ENCODE peak calls at places on chromosome 19, in four cellular contexts. G is GM12878, O is HepG2, S is H1. B is an unnamed sample.

GRCh38 chr19:34082289-34083077 is 89.8 kb upstream of the LSM14A start:
- DNase-seq in G (no peak), O (no peak), S (no peak), B (no peak)

GRCh38 chr19:4130635-4131438 is 6.9 kb upstream of the MAP2K2 start:
- DNase-seq in S (no peak), O (peak), G (no peak), B (peak)

GRCh38 chr19:8519388-8519787 is 5.4 kb upstream of the ZNF414 start:
- DNase-seq in G (no peak), S (no peak), O (no peak), B (no peak)

GRCh38 chr19:3055741-3056453 is 6.4 kb downstream of the TLE5 start:
- DNase-seq in O (no peak), G (no peak), S (peak), B (peak)

GRCh38 chr19:49231389-49231788 is 73.8 kb downstream of the TRPM4 start:
- DNase-seq in G (peak), S (no peak), O (no peak), B (no peak)

GRCh38 chr19:8500158-8500557 is 2.3 kb downstream of the PRAM1 start:
- DNase-seq in G (no peak), O (no peak), S (no peak), B (no peak)

GRCh38 chr19:48190288-48191284 is 20.1 kb downstream of the ZSWIM9 start:
- DNase-seq in G (no peak), S (peak), O (peak), B (peak)

GRCh38 chr19:5128251-5128931 is 159.5 kb downstream of the KDM4B start:
- DNase-seq in O (no peak), G (no peak), S (no peak), B (peak)

GRCh38 chr19:33403221-33403972 is 29.9 kb downstream of the CEBPG start:
- DNase-seq in G (no peak), O (peak), S (no peak), B (peak)

GRCh38 chr19:2552859-2553258 is 76.9 kb downstream of the GADD45B start:
- DNase-seq in G (peak), O (no peak), S (no peak), B (no peak)

GRCh38 chr19:33249740-33250366 is 24.2 kb upstream of the SLC7A10 start:
- DNase-seq in O (no peak), G (no peak), S (no peak), B (no peak)

GRCh38 chr19:45779231-45780145 is 2.8 kb downstream of the DMPK start:
- DNase-seq in S (peak), G (peak), O (peak), B (peak)

GRCh38 chr19:1979017-1979416 is 36.5 kb downstream of the BTBD2 start:
- DNase-seq in O (no peak), G (no peak), S (no peak), B (no peak)

DNA sequence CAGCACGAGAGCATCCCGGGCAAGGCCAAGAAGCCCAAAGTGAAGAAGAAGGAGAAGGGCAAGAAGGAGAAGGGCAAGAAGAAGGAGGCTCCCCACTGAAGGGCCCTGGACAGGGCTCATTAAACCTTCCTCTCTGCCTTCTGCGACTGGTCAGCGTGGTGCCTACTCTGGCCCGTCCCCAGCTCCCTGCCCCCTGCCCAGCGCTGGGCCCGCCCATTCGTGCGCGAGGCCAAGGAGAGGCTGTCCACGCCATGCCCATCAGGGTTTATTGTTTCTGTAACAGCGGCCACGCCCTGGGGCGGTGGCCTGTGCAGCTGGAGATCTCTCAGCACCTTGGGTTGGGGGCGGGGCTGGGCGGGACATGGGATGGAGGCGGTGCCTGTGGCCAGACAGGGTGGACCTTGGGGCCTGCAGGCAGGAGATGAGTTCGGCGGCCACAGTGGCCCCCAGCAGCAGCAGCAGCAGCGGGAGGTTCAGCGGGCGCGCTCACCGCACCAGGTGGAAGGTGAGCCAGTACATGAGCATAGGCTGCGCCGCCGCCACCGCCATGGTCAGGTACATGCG is 897 bp downstream of the C19orf33 start:
- DNase-seq in O (peak), G (no peak), S (peak), B (peak)
- TF ChIP-seq HDAC6 in O (no peak), G (no peak), S (no peak), B (no peak)

DNA sequence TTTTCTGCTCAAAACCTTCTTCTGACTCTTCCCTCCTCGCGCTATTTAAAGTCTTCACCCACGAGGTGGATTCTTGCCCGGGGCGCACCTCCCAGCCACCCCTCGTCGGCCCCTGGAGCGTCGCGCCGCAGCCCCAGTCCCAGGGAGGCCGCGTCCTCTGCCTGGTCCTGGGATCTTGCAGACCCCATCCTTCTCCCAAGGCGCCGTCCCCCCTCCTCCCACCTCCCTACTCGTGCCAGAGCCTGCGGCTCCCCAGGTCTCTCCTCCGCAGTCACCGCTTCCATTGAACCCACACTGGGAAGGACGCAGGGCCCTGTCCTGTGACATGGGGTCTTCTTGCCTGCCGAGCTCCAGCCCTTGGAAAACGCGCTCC is 472 bp downstream of the ZNF808 start:
- DNase-seq in G (no peak), S (peak), O (no peak), B (peak)
- TF ChIP-seq YY1 in G (no peak), S (no peak), O (no peak), B (no peak)

DNA sequence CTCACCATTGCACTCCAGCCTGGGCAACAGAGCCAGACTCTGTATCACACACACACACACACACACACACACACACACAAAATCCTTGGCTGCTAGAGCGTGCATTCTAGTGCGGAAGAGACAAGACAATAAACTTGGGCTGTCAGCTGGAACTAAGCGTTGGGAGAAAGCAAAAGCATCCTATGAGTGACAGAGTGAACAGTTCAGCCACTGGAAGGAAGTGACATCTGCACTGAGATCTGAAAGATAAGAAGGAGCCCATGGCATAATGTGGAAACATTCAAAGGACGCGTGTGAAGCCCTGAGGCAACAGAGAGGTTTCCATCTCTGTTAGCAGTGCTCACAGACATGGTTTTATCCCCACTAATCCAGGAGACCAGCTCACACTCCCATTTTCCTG is 3.5 kb upstream of the SLC1A5 start:
- DNase-seq in O (no peak), S (no peak), G (no peak), B (no peak)
- TF ChIP-seq HDAC6 in O (no peak), S (no peak), G (no peak), B (no peak)

GRCh38 chr19:38769635-38770211 is 3.6 kb downstream of the LGALS7 start:
- DNase-seq in G (no peak), O (no peak), S (peak), B (peak)

GRCh38 chr19:38773469-38774177 is at the start of gene LGALS7:
- DNase-seq in O (no peak), S (no peak), G (no peak), B (no peak)

GRCh38 chr19:38778733-38779132 is 5.4 kb upstream of the LGALS7 start:
- DNase-seq in G (no peak), S (no peak), O (no peak), B (no peak)

GRCh38 chr19:38774181-38774950 is 1.0 kb upstream of the LGALS7 start:
- DNase-seq in G (no peak), S (no peak), O (no peak), B (no peak)
- TF ChIP-seq YY1 in G (no peak), S (no peak), O (no peak), B (no peak)

DNA sequence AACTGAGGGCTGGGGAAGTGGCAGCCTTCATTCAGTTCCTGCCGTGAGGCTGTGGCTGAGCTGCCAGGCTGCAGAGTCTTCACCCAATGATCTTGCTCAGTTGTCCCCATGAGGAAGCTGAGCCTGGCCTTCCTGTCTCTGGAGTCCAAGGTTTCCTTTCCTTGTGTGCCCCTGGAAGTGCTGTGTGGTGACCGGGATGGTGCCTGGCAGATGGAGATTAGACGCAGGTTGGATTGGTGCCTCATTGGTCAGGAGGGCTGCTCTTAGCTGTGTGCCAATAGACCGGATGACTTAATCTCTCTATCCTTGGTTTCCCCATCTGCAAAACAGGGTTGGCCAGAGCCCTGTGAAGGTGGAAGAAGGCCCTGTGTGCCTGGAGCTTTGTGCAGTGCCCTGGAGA is 24.6 kb downstream of the DNM2 start:
- DNase-seq in S (no peak), O (no peak), G (no peak), B (no peak)
- TF ChIP-seq HDAC6 in S (no peak), O (no peak), G (no peak), B (no peak)

GRCh38 chr19:13428352-13428751 is 77.9 kb downstream of the CACNA1A start:
- DNase-seq in O (no peak), G (no peak), S (peak), B (peak)
- TF ChIP-seq YY1 in O (no peak), G (no peak), S (no peak), B (no peak)